ENCODE peak calls at places on chromosomes 12 and 14, in four cellular contexts. D is HepG2, Y is H1, J is K562. L is an unnamed sample.

GRCh38 chr12:7555752-7556151 is 52.2 kb upstream of the CD163 start:
- DNase-seq in D (no peak), Y (no peak), J (no peak), L (no peak)

GRCh38 chr12:127941332-127941731 is 325.6 kb upstream of the TMEM132C start:
- DNase-seq in D (no peak), Y (no peak), J (no peak), L (no peak)

GRCh38 chr12:6765634-6766581 is at the start of gene PTMS:
- DNase-seq in D (peak), Y (no peak), J (peak), L (peak)

GRCh38 chr12:12812605-12813119 is 484 bp upstream of the DDX47 start:
- DNase-seq in D (no peak), Y (no peak), J (peak), L (peak)

GRCh38 chr12:119375619-119376018 is 41.1 kb downstream of the CCDC60 start:
- DNase-seq in D (no peak), Y (no peak), J (no peak), L (no peak)

GRCh38 chr12:22981711-22982110 is 356.7 kb downstream of the ETNK1 start:
- DNase-seq in D (no peak), Y (no peak), J (no peak), L (no peak)

GRCh38 chr12:12017798-12018197 is 52.9 kb upstream of the BCL2L14 start:
- DNase-seq in D (no peak), Y (no peak), J (no peak), L (no peak)

GRCh38 chr14:64464695-64465094 is 604 bp upstream of the AKAP5 start:
- DNase-seq in D (no peak), Y (no peak), J (no peak), L (no peak)

GRCh38 chr12:58888131-58888783 is 32.0 kb downstream of the LRIG3 start:
- DNase-seq in D (no peak), Y (no peak), J (no peak), L (peak)

GRCh38 chr12:46888568-46888967 is 62.8 kb upstream of the SLC38A4 start:
- DNase-seq in D (no peak), Y (no peak), J (no peak), L (no peak)

GRCh38 chr14:98984719-98985041 is 287.3 kb downstream of the BCL11B start:
- DNase-seq in D (no peak), Y (no peak), J (peak), L (no peak)

GRCh38 chr12:117330441-117331113 is 30.8 kb downstream of the NOS1 start:
- DNase-seq in D (no peak), Y (no peak), J (no peak), L (no peak)

GRCh38 chr12:65518771-65519170 is 240.3 kb downstream of the MSRB3 start:
- DNase-seq in D (no peak), Y (no peak), J (no peak), L (no peak)

GRCh38 chr14:45819107-45819506 is 566.1 kb upstream of the MIS18BP1 start:
- DNase-seq in D (no peak), Y (no peak), J (no peak), L (no peak)

GRCh38 chr12:14716848-14717444 is 20.5 kb upstream of the GUCY2C start:
- DNase-seq in D (peak), Y (no peak), J (peak), L (peak)

GRCh38 chr14:21055473-21056117 is 2.0 kb upstream of the RNASE8 start:
- DNase-seq in D (peak), Y (no peak), J (no peak), L (no peak)

GRCh38 chr14:51474854-51475253 is 176.9 kb upstream of the FRMD6 start:
- DNase-seq in D (no peak), Y (no peak), J (no peak), L (no peak)

GRCh38 chr14:51481643-51482042 is 170.1 kb upstream of the FRMD6 start:
- DNase-seq in D (no peak), Y (no peak), J (no peak), L (no peak)

GRCh38 chr14:51479584-51480305 is 172.0 kb upstream of the FRMD6 start:
- DNase-seq in D (no peak), Y (no peak), J (no peak), L (no peak)

GRCh38 chr14:51482112-51482511 is 169.6 kb upstream of the FRMD6 start:
- DNase-seq in D (no peak), Y (no peak), J (no peak), L (no peak)

DNA sequence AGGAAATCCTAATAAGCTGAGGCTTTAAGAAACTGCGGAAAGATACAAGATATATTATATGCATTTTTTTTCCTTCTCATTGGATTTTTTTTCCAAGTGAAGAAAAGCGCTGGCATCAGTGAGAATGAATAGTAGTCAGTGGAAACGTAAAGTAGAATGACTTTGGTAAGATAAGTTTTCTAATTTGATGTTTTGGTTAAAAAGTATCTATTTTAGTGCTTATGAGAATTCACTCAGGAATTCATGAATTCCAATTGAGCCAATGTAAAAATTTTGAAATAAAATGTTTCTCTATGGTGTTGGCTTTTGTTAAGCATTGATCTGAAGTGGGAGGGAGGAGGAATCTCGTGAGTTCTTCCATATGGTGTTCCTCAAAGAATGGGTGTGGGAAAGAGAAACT is 173.5 kb upstream of the FRMD6 start:
- DNase-seq in D (no peak), Y (no peak), J (no peak), L (no peak)
- TF ChIP-seq MAFK in D (no peak), Y (no peak), J (no peak), L (no peak)

GRCh38 chr12:16347391-16348298 is at the start of gene MGST1:
- DNase-seq in D (peak), Y (peak), J (peak), L (peak)
- TF ChIP-seq JUN in D (no peak), Y (no peak), J (no peak), L (peak)

GRCh38 chr12:26239508-26240328 is 44.3 kb downstream of the SSPN start:
- DNase-seq in D (peak), Y (no peak), J (no peak), L (no peak)
- TF ChIP-seq MAFK in D (no peak), Y (no peak), J (no peak), L (no peak)

GRCh38 chr12:29043069-29043468 is 106.0 kb upstream of the FAR2 start:
- DNase-seq in D (no peak), Y (no peak), J (no peak), L (no peak)

GRCh38 chr12:29041621-29042020 is 107.5 kb upstream of the FAR2 start:
- DNase-seq in D (no peak), Y (no peak), J (no peak), L (peak)

GRCh38 chr12:29050503-29050902 is 98.6 kb upstream of the FAR2 start:
- DNase-seq in D (no peak), Y (no peak), J (no peak), L (no peak)

GRCh38 chr12:29048787-29049186 is 100.3 kb upstream of the FAR2 start:
- DNase-seq in D (no peak), Y (no peak), J (no peak), L (no peak)

GRCh38 chr12:29044799-29045198 is 104.3 kb upstream of the FAR2 start:
- DNase-seq in D (no peak), Y (no peak), J (no peak), L (no peak)
- TF ChIP-seq JUN in D (no peak), Y (no peak), J (no peak), L (no peak)

GRCh38 chr12:28024231-28024995 is 51.9 kb upstream of the PTHLH start:
- DNase-seq in D (no peak), Y (no peak), J (no peak), L (peak)
- TF ChIP-seq MAFK in D (no peak), Y (no peak), J (no peak), L (no peak)

DNA sequence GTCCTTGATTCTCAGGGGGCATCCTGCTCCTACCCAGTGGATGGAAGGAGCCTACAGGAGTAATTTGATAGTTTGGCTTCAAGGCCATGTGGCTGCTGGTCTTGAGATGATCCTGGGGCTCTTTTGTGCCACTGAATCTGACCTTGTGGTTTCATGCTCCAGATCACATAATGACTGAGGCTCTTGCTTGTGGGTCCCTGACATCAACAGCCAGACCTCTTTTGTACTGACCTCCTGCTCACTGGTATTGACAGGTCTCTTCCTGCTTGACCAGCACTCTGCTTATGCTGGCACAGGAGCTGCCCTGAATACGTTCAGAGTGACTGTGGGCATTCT is 23.2 kb upstream of the JPH4 start:
- DNase-seq in D (peak), Y (no peak), J (no peak), L (no peak)
- TF ChIP-seq JUN in D (no peak), Y (no peak), J (no peak), L (no peak)